ENCODE peak calls at places on chromosomes 16 and 17, in seven cellular contexts. One of them, this sample, is unnamed.

GRCh38 chr17:14044702-14045101 is 24.6 kb upstream of the COX10 start:
- DNase-seq in activated T-cell treated with anti-CD3 and anti-CD28 coated beads, Interleukin-2, amount 50 U/mL, for 4 hours: no peak
- DNase-seq in AG20443: no peak
- DNase-seq in KG1: no peak
- DNase-seq in B cell: no peak
- DNase-seq in H9: no peak
- DNase-seq in stimulated activated CD8-positive, alpha-beta memory T cell treated with anti-CD3 and anti-CD28 coated beads, Interleukin-12 subunit alpha, Interleukin-12 subunit beta, amount 100 ng/mL, for 4 hours: no peak
- DNase-seq in this sample: no peak

GRCh38 chr17:44354582-44355309 is 8.9 kb downstream of the FAM171A2 start:
- DNase-seq in activated T-cell treated with anti-CD3 and anti-CD28 coated beads, Interleukin-2, amount 50 U/mL, for 4 hours: peak; percentile 59
- DNase-seq in AG20443: peak; percentile 66
- DNase-seq in KG1: no peak
- DNase-seq in B cell: peak; percentile 94
- DNase-seq in H9: peak; percentile 91
- DNase-seq in stimulated activated CD8-positive, alpha-beta memory T cell treated with anti-CD3 and anti-CD28 coated beads, Interleukin-12 subunit alpha, Interleukin-12 subunit beta, amount 100 ng/mL, for 4 hours: peak; percentile 42
- DNase-seq in this sample: no peak

GRCh38 chr17:48790607-48791127 is 26.4 kb downstream of the TTLL6 start:
- DNase-seq in activated T-cell treated with anti-CD3 and anti-CD28 coated beads, Interleukin-2, amount 50 U/mL, for 4 hours: no peak
- DNase-seq in AG20443: no peak
- DNase-seq in KG1: no peak
- DNase-seq in B cell: no peak
- DNase-seq in H9: no peak
- DNase-seq in stimulated activated CD8-positive, alpha-beta memory T cell treated with anti-CD3 and anti-CD28 coated beads, Interleukin-12 subunit alpha, Interleukin-12 subunit beta, amount 100 ng/mL, for 4 hours: no peak
- DNase-seq in this sample: no peak

GRCh38 chr16:46974352-46974751 is 878 bp upstream of the DNAJA2 start:
- DNase-seq in activated T-cell treated with anti-CD3 and anti-CD28 coated beads, Interleukin-2, amount 50 U/mL, for 4 hours: no peak
- DNase-seq in AG20443: no peak
- DNase-seq in KG1: no peak
- DNase-seq in B cell: peak; percentile 38
- DNase-seq in H9: no peak
- DNase-seq in stimulated activated CD8-positive, alpha-beta memory T cell treated with anti-CD3 and anti-CD28 coated beads, Interleukin-12 subunit alpha, Interleukin-12 subunit beta, amount 100 ng/mL, for 4 hours: no peak
- DNase-seq in this sample: no peak

GRCh38 chr17:78173025-78173715 is 4.8 kb downstream of the SYNGR2 start:
- DNase-seq in activated T-cell treated with anti-CD3 and anti-CD28 coated beads, Interleukin-2, amount 50 U/mL, for 4 hours: no peak
- DNase-seq in AG20443: no peak
- DNase-seq in KG1: no peak
- DNase-seq in B cell: peak; percentile 71
- DNase-seq in H9: no peak
- DNase-seq in stimulated activated CD8-positive, alpha-beta memory T cell treated with anti-CD3 and anti-CD28 coated beads, Interleukin-12 subunit alpha, Interleukin-12 subunit beta, amount 100 ng/mL, for 4 hours: no peak
- DNase-seq in this sample: no peak

GRCh38 chr17:63988741-63989621 is 9.2 kb upstream of the PRR29 start:
- DNase-seq in activated T-cell treated with anti-CD3 and anti-CD28 coated beads, Interleukin-2, amount 50 U/mL, for 4 hours: no peak
- DNase-seq in AG20443: peak; percentile 36
- DNase-seq in KG1: no peak
- DNase-seq in B cell: no peak
- DNase-seq in H9: peak; percentile 66
- DNase-seq in stimulated activated CD8-positive, alpha-beta memory T cell treated with anti-CD3 and anti-CD28 coated beads, Interleukin-12 subunit alpha, Interleukin-12 subunit beta, amount 100 ng/mL, for 4 hours: no peak
- DNase-seq in this sample: peak; percentile 44

GRCh38 chr16:75095637-75096036 is 20.9 kb downstream of the LDHD start:
- DNase-seq in activated T-cell treated with anti-CD3 and anti-CD28 coated beads, Interleukin-2, amount 50 U/mL, for 4 hours: no peak
- DNase-seq in AG20443: no peak
- DNase-seq in KG1: no peak
- DNase-seq in B cell: no peak
- DNase-seq in H9: no peak
- DNase-seq in stimulated activated CD8-positive, alpha-beta memory T cell treated with anti-CD3 and anti-CD28 coated beads, Interleukin-12 subunit alpha, Interleukin-12 subunit beta, amount 100 ng/mL, for 4 hours: no peak
- DNase-seq in this sample: no peak

GRCh38 chr17:61214753-61215152 is 184.9 kb upstream of the TBX2 start:
- DNase-seq in activated T-cell treated with anti-CD3 and anti-CD28 coated beads, Interleukin-2, amount 50 U/mL, for 4 hours: no peak
- DNase-seq in AG20443: no peak
- DNase-seq in KG1: no peak
- DNase-seq in B cell: no peak
- DNase-seq in H9: no peak
- DNase-seq in stimulated activated CD8-positive, alpha-beta memory T cell treated with anti-CD3 and anti-CD28 coated beads, Interleukin-12 subunit alpha, Interleukin-12 subunit beta, amount 100 ng/mL, for 4 hours: no peak
- DNase-seq in this sample: no peak

GRCh38 chr16:75089486-75090202 is 26.9 kb downstream of the LDHD start:
- DNase-seq in activated T-cell treated with anti-CD3 and anti-CD28 coated beads, Interleukin-2, amount 50 U/mL, for 4 hours: no peak
- DNase-seq in AG20443: no peak
- DNase-seq in KG1: no peak
- DNase-seq in B cell: no peak
- DNase-seq in H9: no peak
- DNase-seq in stimulated activated CD8-positive, alpha-beta memory T cell treated with anti-CD3 and anti-CD28 coated beads, Interleukin-12 subunit alpha, Interleukin-12 subunit beta, amount 100 ng/mL, for 4 hours: no peak
- DNase-seq in this sample: no peak

GRCh38 chr16:67822511-67822910 is 15.8 kb downstream of the TSNAXIP1 start:
- DNase-seq in activated T-cell treated with anti-CD3 and anti-CD28 coated beads, Interleukin-2, amount 50 U/mL, for 4 hours: no peak
- DNase-seq in AG20443: peak; percentile 37
- DNase-seq in KG1: no peak
- DNase-seq in B cell: no peak
- DNase-seq in H9: no peak
- DNase-seq in stimulated activated CD8-positive, alpha-beta memory T cell treated with anti-CD3 and anti-CD28 coated beads, Interleukin-12 subunit alpha, Interleukin-12 subunit beta, amount 100 ng/mL, for 4 hours: no peak
- DNase-seq in this sample: no peak

GRCh38 chr16:54928016-54928356 is 2.7 kb upstream of the IRX5 start:
- DNase-seq in activated T-cell treated with anti-CD3 and anti-CD28 coated beads, Interleukin-2, amount 50 U/mL, for 4 hours: no peak
- DNase-seq in AG20443: no peak
- DNase-seq in KG1: no peak
- DNase-seq in B cell: no peak
- DNase-seq in H9: no peak
- DNase-seq in stimulated activated CD8-positive, alpha-beta memory T cell treated with anti-CD3 and anti-CD28 coated beads, Interleukin-12 subunit alpha, Interleukin-12 subunit beta, amount 100 ng/mL, for 4 hours: no peak
- DNase-seq in this sample: no peak

GRCh38 chr17:64253470-64253869 is 9.6 kb downstream of the TEX2 start:
- DNase-seq in activated T-cell treated with anti-CD3 and anti-CD28 coated beads, Interleukin-2, amount 50 U/mL, for 4 hours: no peak
- DNase-seq in AG20443: no peak
- DNase-seq in KG1: no peak
- DNase-seq in B cell: no peak
- DNase-seq in H9: no peak
- DNase-seq in stimulated activated CD8-positive, alpha-beta memory T cell treated with anti-CD3 and anti-CD28 coated beads, Interleukin-12 subunit alpha, Interleukin-12 subunit beta, amount 100 ng/mL, for 4 hours: no peak
- DNase-seq in this sample: no peak

GRCh38 chr17:14471052-14471451 is 170.2 kb downstream of the HS3ST3B1 start:
- DNase-seq in activated T-cell treated with anti-CD3 and anti-CD28 coated beads, Interleukin-2, amount 50 U/mL, for 4 hours: no peak
- DNase-seq in AG20443: peak; percentile 90
- DNase-seq in KG1: no peak
- DNase-seq in B cell: no peak
- DNase-seq in H9: no peak
- DNase-seq in stimulated activated CD8-positive, alpha-beta memory T cell treated with anti-CD3 and anti-CD28 coated beads, Interleukin-12 subunit alpha, Interleukin-12 subunit beta, amount 100 ng/mL, for 4 hours: no peak
- DNase-seq in this sample: peak; percentile 3

GRCh38 chr16:88976359-88977027 is 514 bp downstream of the CBFA2T3 start:
- DNase-seq in activated T-cell treated with anti-CD3 and anti-CD28 coated beads, Interleukin-2, amount 50 U/mL, for 4 hours: no peak
- DNase-seq in AG20443: no peak
- DNase-seq in KG1: no peak
- DNase-seq in B cell: peak; percentile 68
- DNase-seq in H9: no peak
- DNase-seq in stimulated activated CD8-positive, alpha-beta memory T cell treated with anti-CD3 and anti-CD28 coated beads, Interleukin-12 subunit alpha, Interleukin-12 subunit beta, amount 100 ng/mL, for 4 hours: no peak
- DNase-seq in this sample: no peak

GRCh38 chr17:53837131-53837530 is 14.4 kb downstream of the KIF2B start:
- DNase-seq in activated T-cell treated with anti-CD3 and anti-CD28 coated beads, Interleukin-2, amount 50 U/mL, for 4 hours: no peak
- DNase-seq in AG20443: no peak
- DNase-seq in KG1: no peak
- DNase-seq in B cell: no peak
- DNase-seq in H9: no peak
- DNase-seq in stimulated activated CD8-positive, alpha-beta memory T cell treated with anti-CD3 and anti-CD28 coated beads, Interleukin-12 subunit alpha, Interleukin-12 subunit beta, amount 100 ng/mL, for 4 hours: no peak
- DNase-seq in this sample: no peak

GRCh38 chr16:84532299-84532724 is 27.9 kb upstream of the MEAK7 start:
- DNase-seq in activated T-cell treated with anti-CD3 and anti-CD28 coated beads, Interleukin-2, amount 50 U/mL, for 4 hours: no peak
- DNase-seq in AG20443: peak; percentile 92
- DNase-seq in KG1: peak; percentile 37
- DNase-seq in B cell: no peak
- DNase-seq in H9: peak; percentile 77
- DNase-seq in stimulated activated CD8-positive, alpha-beta memory T cell treated with anti-CD3 and anti-CD28 coated beads, Interleukin-12 subunit alpha, Interleukin-12 subunit beta, amount 100 ng/mL, for 4 hours: no peak
- DNase-seq in this sample: peak; percentile 92

GRCh38 chr17:70278846-70279465 is 109.6 kb downstream of the KCNJ2 start:
- DNase-seq in activated T-cell treated with anti-CD3 and anti-CD28 coated beads, Interleukin-2, amount 50 U/mL, for 4 hours: no peak
- DNase-seq in AG20443: no peak
- DNase-seq in KG1: no peak
- DNase-seq in B cell: no peak
- DNase-seq in H9: no peak
- DNase-seq in stimulated activated CD8-positive, alpha-beta memory T cell treated with anti-CD3 and anti-CD28 coated beads, Interleukin-12 subunit alpha, Interleukin-12 subunit beta, amount 100 ng/mL, for 4 hours: no peak
- DNase-seq in this sample: no peak

GRCh38 chr16:81431554-81432353 is 12.9 kb upstream of the CMIP start:
- DNase-seq in activated T-cell treated with anti-CD3 and anti-CD28 coated beads, Interleukin-2, amount 50 U/mL, for 4 hours: no peak
- DNase-seq in AG20443: peak; percentile 69
- DNase-seq in KG1: no peak
- DNase-seq in B cell: no peak
- DNase-seq in H9: no peak
- DNase-seq in stimulated activated CD8-positive, alpha-beta memory T cell treated with anti-CD3 and anti-CD28 coated beads, Interleukin-12 subunit alpha, Interleukin-12 subunit beta, amount 100 ng/mL, for 4 hours: no peak
- DNase-seq in this sample: no peak

GRCh38 chr17:76720941-76721340 is 5.5 kb downstream of the JMJD6 start:
- DNase-seq in activated T-cell treated with anti-CD3 and anti-CD28 coated beads, Interleukin-2, amount 50 U/mL, for 4 hours: no peak
- DNase-seq in AG20443: no peak
- DNase-seq in KG1: no peak
- DNase-seq in B cell: no peak
- DNase-seq in H9: no peak
- DNase-seq in stimulated activated CD8-positive, alpha-beta memory T cell treated with anti-CD3 and anti-CD28 coated beads, Interleukin-12 subunit alpha, Interleukin-12 subunit beta, amount 100 ng/mL, for 4 hours: no peak
- DNase-seq in this sample: no peak

GRCh38 chr17:33294994-33295393 is 1.9 kb upstream of the ASIC2 start:
- DNase-seq in activated T-cell treated with anti-CD3 and anti-CD28 coated beads, Interleukin-2, amount 50 U/mL, for 4 hours: no peak
- DNase-seq in AG20443: no peak
- DNase-seq in KG1: no peak
- DNase-seq in B cell: no peak
- DNase-seq in H9: no peak
- DNase-seq in stimulated activated CD8-positive, alpha-beta memory T cell treated with anti-CD3 and anti-CD28 coated beads, Interleukin-12 subunit alpha, Interleukin-12 subunit beta, amount 100 ng/mL, for 4 hours: no peak
- DNase-seq in this sample: no peak

GRCh38 chr16:57873218-57873617 is 70.9 kb upstream of the KIFC3 start:
- DNase-seq in activated T-cell treated with anti-CD3 and anti-CD28 coated beads, Interleukin-2, amount 50 U/mL, for 4 hours: no peak
- DNase-seq in AG20443: no peak
- DNase-seq in KG1: no peak
- DNase-seq in B cell: no peak
- DNase-seq in H9: peak; percentile 86
- DNase-seq in stimulated activated CD8-positive, alpha-beta memory T cell treated with anti-CD3 and anti-CD28 coated beads, Interleukin-12 subunit alpha, Interleukin-12 subunit beta, amount 100 ng/mL, for 4 hours: no peak
- DNase-seq in this sample: no peak

GRCh38 chr17:62778990-62779681 is 29.0 kb downstream of the MARCHF10 start:
- DNase-seq in activated T-cell treated with anti-CD3 and anti-CD28 coated beads, Interleukin-2, amount 50 U/mL, for 4 hours: no peak
- DNase-seq in AG20443: peak; percentile 89
- DNase-seq in KG1: no peak
- DNase-seq in B cell: no peak
- DNase-seq in H9: peak; percentile 63
- DNase-seq in stimulated activated CD8-positive, alpha-beta memory T cell treated with anti-CD3 and anti-CD28 coated beads, Interleukin-12 subunit alpha, Interleukin-12 subunit beta, amount 100 ng/mL, for 4 hours: no peak
- DNase-seq in this sample: peak; percentile 66

GRCh38 chr17:57879437-57880085 is 29.7 kb upstream of the MRPS23 start:
- DNase-seq in activated T-cell treated with anti-CD3 and anti-CD28 coated beads, Interleukin-2, amount 50 U/mL, for 4 hours: no peak
- DNase-seq in AG20443: no peak
- DNase-seq in KG1: no peak
- DNase-seq in B cell: no peak
- DNase-seq in H9: peak; percentile 71
- DNase-seq in stimulated activated CD8-positive, alpha-beta memory T cell treated with anti-CD3 and anti-CD28 coated beads, Interleukin-12 subunit alpha, Interleukin-12 subunit beta, amount 100 ng/mL, for 4 hours: no peak
- DNase-seq in this sample: no peak

GRCh38 chr16:86498661-86499493 is 11.4 kb upstream of the FOXF1 start:
- DNase-seq in activated T-cell treated with anti-CD3 and anti-CD28 coated beads, Interleukin-2, amount 50 U/mL, for 4 hours: no peak
- DNase-seq in AG20443: no peak
- DNase-seq in KG1: no peak
- DNase-seq in B cell: no peak
- DNase-seq in H9: no peak
- DNase-seq in stimulated activated CD8-positive, alpha-beta memory T cell treated with anti-CD3 and anti-CD28 coated beads, Interleukin-12 subunit alpha, Interleukin-12 subunit beta, amount 100 ng/mL, for 4 hours: no peak
- DNase-seq in this sample: no peak

GRCh38 chr16:14304891-14305459 is 233.9 kb downstream of the MRTFB start:
- DNase-seq in activated T-cell treated with anti-CD3 and anti-CD28 coated beads, Interleukin-2, amount 50 U/mL, for 4 hours: no peak
- DNase-seq in AG20443: no peak
- DNase-seq in KG1: no peak
- DNase-seq in B cell: no peak
- DNase-seq in H9: no peak
- DNase-seq in stimulated activated CD8-positive, alpha-beta memory T cell treated with anti-CD3 and anti-CD28 coated beads, Interleukin-12 subunit alpha, Interleukin-12 subunit beta, amount 100 ng/mL, for 4 hours: no peak
- DNase-seq in this sample: no peak

GRCh38 chr16:87604572-87605135 is 2.3 kb downstream of the JPH3 start:
- DNase-seq in activated T-cell treated with anti-CD3 and anti-CD28 coated beads, Interleukin-2, amount 50 U/mL, for 4 hours: no peak
- DNase-seq in AG20443: no peak
- DNase-seq in KG1: no peak
- DNase-seq in B cell: no peak
- DNase-seq in H9: no peak
- DNase-seq in stimulated activated CD8-positive, alpha-beta memory T cell treated with anti-CD3 and anti-CD28 coated beads, Interleukin-12 subunit alpha, Interleukin-12 subunit beta, amount 100 ng/mL, for 4 hours: no peak
- DNase-seq in this sample: no peak

GRCh38 chr17:50056961-50057330 is 1.0 kb downstream of the ITGA3 start:
- DNase-seq in activated T-cell treated with anti-CD3 and anti-CD28 coated beads, Interleukin-2, amount 50 U/mL, for 4 hours: no peak
- DNase-seq in AG20443: peak; percentile 48
- DNase-seq in KG1: no peak
- DNase-seq in B cell: no peak
- DNase-seq in H9: peak; percentile 67
- DNase-seq in stimulated activated CD8-positive, alpha-beta memory T cell treated with anti-CD3 and anti-CD28 coated beads, Interleukin-12 subunit alpha, Interleukin-12 subunit beta, amount 100 ng/mL, for 4 hours: no peak
- DNase-seq in this sample: peak; percentile 78

GRCh38 chr17:21034350-21035235 is 8.2 kb downstream of the USP22 start:
- DNase-seq in activated T-cell treated with anti-CD3 and anti-CD28 coated beads, Interleukin-2, amount 50 U/mL, for 4 hours: no peak
- DNase-seq in AG20443: no peak
- DNase-seq in KG1: no peak
- DNase-seq in B cell: no peak
- DNase-seq in H9: no peak
- DNase-seq in stimulated activated CD8-positive, alpha-beta memory T cell treated with anti-CD3 and anti-CD28 coated beads, Interleukin-12 subunit alpha, Interleukin-12 subunit beta, amount 100 ng/mL, for 4 hours: no peak
- DNase-seq in this sample: no peak

GRCh38 chr17:40303009-40303657 is 5.8 kb upstream of the RARA start:
- DNase-seq in activated T-cell treated with anti-CD3 and anti-CD28 coated beads, Interleukin-2, amount 50 U/mL, for 4 hours: peak; percentile 52
- DNase-seq in AG20443: peak; percentile 61
- DNase-seq in KG1: peak; percentile 51
- DNase-seq in B cell: peak; percentile 73
- DNase-seq in H9: no peak
- DNase-seq in stimulated activated CD8-positive, alpha-beta memory T cell treated with anti-CD3 and anti-CD28 coated beads, Interleukin-12 subunit alpha, Interleukin-12 subunit beta, amount 100 ng/mL, for 4 hours: no peak
- DNase-seq in this sample: no peak

GRCh38 chr17:38741853-38742421 is 6.2 kb downstream of the PCGF2 start:
- DNase-seq in activated T-cell treated with anti-CD3 and anti-CD28 coated beads, Interleukin-2, amount 50 U/mL, for 4 hours: no peak
- DNase-seq in AG20443: peak; percentile 61
- DNase-seq in KG1: no peak
- DNase-seq in B cell: no peak
- DNase-seq in H9: no peak
- DNase-seq in stimulated activated CD8-positive, alpha-beta memory T cell treated with anti-CD3 and anti-CD28 coated beads, Interleukin-12 subunit alpha, Interleukin-12 subunit beta, amount 100 ng/mL, for 4 hours: no peak
- DNase-seq in this sample: no peak

GRCh38 chr16:70691223-70692129 is 5.6 kb upstream of the MTSS2 start:
- DNase-seq in activated T-cell treated with anti-CD3 and anti-CD28 coated beads, Interleukin-2, amount 50 U/mL, for 4 hours: no peak
- DNase-seq in AG20443: peak; percentile 90
- DNase-seq in KG1: no peak
- DNase-seq in B cell: no peak
- DNase-seq in H9: no peak
- DNase-seq in stimulated activated CD8-positive, alpha-beta memory T cell treated with anti-CD3 and anti-CD28 coated beads, Interleukin-12 subunit alpha, Interleukin-12 subunit beta, amount 100 ng/mL, for 4 hours: no peak
- DNase-seq in this sample: peak; percentile 96

GRCh38 chr16:80433617-80434016 is 107.2 kb upstream of the DYNLRB2 start:
- DNase-seq in activated T-cell treated with anti-CD3 and anti-CD28 coated beads, Interleukin-2, amount 50 U/mL, for 4 hours: no peak
- DNase-seq in AG20443: no peak
- DNase-seq in KG1: no peak
- DNase-seq in B cell: no peak
- DNase-seq in H9: no peak
- DNase-seq in stimulated activated CD8-positive, alpha-beta memory T cell treated with anti-CD3 and anti-CD28 coated beads, Interleukin-12 subunit alpha, Interleukin-12 subunit beta, amount 100 ng/mL, for 4 hours: no peak
- DNase-seq in this sample: no peak

GRCh38 chr17:27759528-27759927 is 40.8 kb downstream of the NOS2 start:
- DNase-seq in activated T-cell treated with anti-CD3 and anti-CD28 coated beads, Interleukin-2, amount 50 U/mL, for 4 hours: no peak
- DNase-seq in AG20443: no peak
- DNase-seq in KG1: no peak
- DNase-seq in B cell: no peak
- DNase-seq in H9: no peak
- DNase-seq in stimulated activated CD8-positive, alpha-beta memory T cell treated with anti-CD3 and anti-CD28 coated beads, Interleukin-12 subunit alpha, Interleukin-12 subunit beta, amount 100 ng/mL, for 4 hours: no peak
- DNase-seq in this sample: no peak

GRCh38 chr17:73283841-73284282 is 22.2 kb upstream of the CPSF4L start:
- DNase-seq in activated T-cell treated with anti-CD3 and anti-CD28 coated beads, Interleukin-2, amount 50 U/mL, for 4 hours: no peak
- DNase-seq in AG20443: no peak
- DNase-seq in KG1: no peak
- DNase-seq in B cell: no peak
- DNase-seq in H9: peak; percentile 95
- DNase-seq in stimulated activated CD8-positive, alpha-beta memory T cell treated with anti-CD3 and anti-CD28 coated beads, Interleukin-12 subunit alpha, Interleukin-12 subunit beta, amount 100 ng/mL, for 4 hours: no peak
- DNase-seq in this sample: no peak

GRCh38 chr17:82101301-82101715 is 3.3 kb upstream of the FASN start:
- DNase-seq in activated T-cell treated with anti-CD3 and anti-CD28 coated beads, Interleukin-2, amount 50 U/mL, for 4 hours: no peak
- DNase-seq in AG20443: no peak
- DNase-seq in KG1: no peak
- DNase-seq in B cell: no peak
- DNase-seq in H9: no peak
- DNase-seq in stimulated activated CD8-positive, alpha-beta memory T cell treated with anti-CD3 and anti-CD28 coated beads, Interleukin-12 subunit alpha, Interleukin-12 subunit beta, amount 100 ng/mL, for 4 hours: no peak
- DNase-seq in this sample: no peak

This sample was measured in hepatic stellate cell.